ENCODE peak calls at places on chromosome 9, in four cellular contexts. P is HepG2, W is heart left ventricle, M is K562. A is an unnamed sample.

GRCh38 chr9:90287567-90288274 is 354.9 kb downstream of the DIRAS2 start:
- DNase-seq in P (no peak), M (no peak), W (no peak), A (no peak)

GRCh38 chr9:78013924-78014323 is 17.7 kb downstream of the GNAQ start:
- DNase-seq in W (no peak), M (no peak), P (no peak), A (no peak)

GRCh38 chr9:128881627-128881883 is 195 bp downstream of the KYAT1 start:
- DNase-seq in W (no peak), M (no peak), P (no peak), A (no peak)

GRCh38 chr9:72203205-72203803 is 54.1 kb downstream of the GDA start:
- DNase-seq in P (peak), W (no peak), M (peak), A (no peak)

GRCh38 chr9:123322771-123323481 is 33.1 kb upstream of the CRB2 start:
- DNase-seq in P (no peak), W (no peak), M (no peak), A (no peak)

GRCh38 chr9:8660383-8660782 is 860.8 kb upstream of the DMAC1 start:
- DNase-seq in W (peak), M (no peak), P (no peak), A (no peak)

GRCh38 chr9:3992924-3993323 is 306.9 kb downstream of the GLIS3 start:
- DNase-seq in P (no peak), W (no peak), M (no peak), A (no peak)

GRCh38 chr9:35566417-35566816 is 38.6 kb upstream of the TESK1 start:
- DNase-seq in W (no peak), M (peak), P (no peak), A (no peak)

GRCh38 chr9:73347123-73347522 is 195.5 kb downstream of the ANXA1 start:
- DNase-seq in M (no peak), P (no peak), W (no peak), A (no peak)

GRCh38 chr9:97558701-97559101 is 57.2 kb downstream of the TMOD1 start:
- DNase-seq in M (no peak), P (no peak), W (no peak), A (no peak)

GRCh38 chr9:19252885-19253219 is 22.4 kb downstream of the DENND4C start:
- DNase-seq in P (no peak), M (no peak), W (no peak), A (no peak)

GRCh38 chr9:121050128-121050988 is at the start of gene C5:
- DNase-seq in P (peak), W (no peak), M (no peak), A (no peak)

GRCh38 chr9:20854444-20854843 is 170.4 kb downstream of the FOCAD start:
- DNase-seq in P (no peak), M (no peak), W (no peak), A (no peak)

GRCh38 chr9:130432796-130433167 is 12.0 kb upstream of the ASS1 start:
- DNase-seq in P (no peak), W (no peak), M (no peak), A (no peak)

GRCh38 chr9:126989847-126990821 is 75.6 kb downstream of the RALGPS1 start:
- DNase-seq in P (no peak), M (no peak), W (peak), A (no peak)

GRCh38 chr9:2673161-2673560 is 44.1 kb upstream of the KCNV2 start:
- DNase-seq in M (no peak), P (no peak), W (no peak), A (no peak)

GRCh38 chr9:118736406-118736805 is 632.8 kb downstream of the BRINP1 start:
- DNase-seq in W (no peak), M (no peak), P (no peak), A (no peak)

GRCh38 chr9:129166962-129167557 is 11.0 kb downstream of the IER5L start:
- DNase-seq in P (peak), M (peak), W (peak), A (no peak)

GRCh38 chr9:97934321-97935115 is 3.5 kb downstream of the HEMGN start:
- DNase-seq in M (no peak), P (no peak), W (no peak), A (no peak)

GRCh38 chr9:114124138-114124537 is 25.0 kb upstream of the KIF12 start:
- DNase-seq in P (no peak), M (no peak), W (no peak), A (no peak)

GRCh38 chr9:134632329-134632728 is 9.3 kb upstream of the COL5A1 start:
- DNase-seq in P (no peak), W (peak), M (no peak), A (no peak)

GRCh38 chr9:111094433-111095421 is 56.5 kb upstream of the LPAR1 start:
- DNase-seq in P (no peak), W (peak), M (no peak), A (no peak)

GRCh38 chr9:37919166-37919955 is 15.4 kb upstream of the SLC25A51 start:
- DNase-seq in W (no peak), P (no peak), M (no peak), A (no peak)

GRCh38 chr9:115210699-115211098 is 92.7 kb upstream of the TNC start:
- DNase-seq in M (no peak), P (no peak), W (no peak), A (no peak)

GRCh38 chr9:133515240-133515610 is 9.5 kb downstream of the MYMK start:
- DNase-seq in P (no peak), M (no peak), W (no peak), A (no peak)

GRCh38 chr9:115649991-115650472 is 503.6 kb upstream of the PAPPA start:
- DNase-seq in P (peak), M (no peak), W (peak), A (no peak)

GRCh38 chr9:127066775-127067111 is 55.7 kb downstream of the ANGPTL2 start:
- DNase-seq in W (no peak), P (no peak), M (no peak), A (no peak)

GRCh38 chr9:126144617-126145456 is 181.8 kb upstream of the MVB12B start:
- DNase-seq in W (no peak), P (peak), M (no peak), A (no peak)

GRCh38 chr9:93319301-93319991 is 132.0 kb upstream of the FAM120A start:
- DNase-seq in P (no peak), M (no peak), W (no peak), A (no peak)

GRCh38 chr9:72627147-72627546 is 105.7 kb downstream of the TMC1 start:
- DNase-seq in M (no peak), P (no peak), W (no peak), A (no peak)

DNA sequence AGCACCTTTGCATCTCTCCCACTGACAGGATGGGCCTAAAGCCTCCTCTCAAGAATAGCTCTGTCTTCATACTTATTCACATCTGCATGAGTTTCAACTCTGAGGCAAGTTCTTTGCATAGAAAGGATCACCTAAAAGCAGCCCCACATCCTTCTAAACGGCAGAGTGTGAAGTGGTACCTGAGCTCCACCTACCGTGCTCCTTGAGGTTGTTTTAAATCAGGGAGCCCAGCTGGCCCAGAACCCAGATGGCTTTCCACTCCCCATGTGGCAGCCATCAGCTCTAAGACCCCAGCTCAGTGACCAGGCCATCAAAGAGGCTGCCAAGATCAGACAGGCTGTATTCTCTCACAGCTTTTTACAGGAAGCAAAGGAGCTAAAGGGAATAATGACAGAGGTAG is 299.3 kb downstream of the RASEF start:
- DNase-seq in M (no peak), P (no peak), W (no peak), A (no peak)
- TF ChIP-seq CTCF in M (no peak), P (peak), W (no peak), A (no peak)

DNA sequence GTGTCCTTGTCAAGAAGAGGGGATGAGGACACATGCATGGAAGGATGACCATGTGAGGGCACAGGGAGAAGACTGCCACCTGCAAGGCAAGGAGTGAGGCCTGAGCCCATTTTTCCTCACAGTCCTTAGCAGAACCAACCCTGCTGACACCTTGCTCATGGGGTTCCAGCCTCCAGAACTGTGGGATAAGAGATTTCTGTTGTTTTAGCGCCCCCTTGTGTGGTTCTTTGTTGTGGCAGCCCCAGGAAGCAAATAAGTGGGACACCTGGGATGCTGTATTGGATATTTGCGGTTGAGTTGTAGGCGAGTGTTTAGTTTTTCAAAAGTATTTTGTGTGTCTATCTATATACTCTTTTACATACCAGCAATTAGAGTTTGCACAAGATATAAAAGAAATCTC is 206.4 kb downstream of the NXNL2 start:
- DNase-seq in W (no peak), P (peak), M (peak), A (no peak)
- TF ChIP-seq CTCF in W (no peak), P (peak), M (peak), A (peak)

GRCh38 chr9:99576830-99577229 is 244.9 kb upstream of the NR4A3 start:
- DNase-seq in W (no peak), M (no peak), P (no peak), A (no peak)
- TF ChIP-seq CTCF in W (no peak), M (no peak), P (no peak), A (no peak)

GRCh38 chr9:136726631-136727191 is 14.3 kb downstream of the DIPK1B start:
- DNase-seq in M (peak), W (no peak), P (peak), A (no peak)
- TF ChIP-seq CTCF in M (peak), W (peak), P (peak), A (peak)

DNA sequence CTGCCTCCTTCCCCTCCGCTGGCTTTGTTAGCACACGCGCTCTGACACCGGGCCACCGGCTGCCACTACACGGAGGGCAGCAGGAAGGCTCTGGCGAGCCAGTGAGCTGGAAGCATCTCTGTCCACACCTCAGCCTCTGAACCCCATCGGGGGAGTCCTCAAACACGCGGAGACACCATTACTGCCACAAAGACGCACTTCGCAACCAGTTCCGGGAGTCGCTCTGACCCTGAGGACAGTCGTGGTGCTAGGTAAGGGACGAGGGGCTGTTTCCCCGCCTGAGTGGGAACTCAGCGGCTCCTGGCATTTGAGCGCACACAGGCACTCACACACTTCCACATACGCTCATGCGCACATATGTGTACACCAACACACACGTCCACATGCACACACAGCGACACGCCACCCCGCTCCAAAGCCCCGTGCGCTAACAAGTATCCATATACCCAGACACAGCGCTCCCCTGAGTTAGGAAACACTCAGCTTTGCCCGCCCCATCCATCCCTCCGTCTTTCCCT is 159.9 kb downstream of the C9orf152 start:
- DNase-seq in M (no peak), P (no peak), W (no peak), A (no peak)
- TF ChIP-seq CTCF in M (no peak), P (no peak), W (no peak), A (no peak)

GRCh38 chr9:16866542-16866941 is 3.9 kb downstream of the BNC2 start:
- DNase-seq in W (no peak), P (no peak), M (no peak), A (no peak)
- TF ChIP-seq CTCF in W (no peak), P (no peak), M (no peak), A (no peak)

GRCh38 chr9:107246259-107247254 is 36.5 kb upstream of the RAD23B start:
- DNase-seq in W (no peak), M (peak), P (no peak), A (no peak)
- TF ChIP-seq CTCF in W (no peak), M (peak), P (peak), A (peak)

GRCh38 chr9:109199676-109200075 is 32.6 kb upstream of the FRRS1L start:
- DNase-seq in M (no peak), P (no peak), W (no peak), A (no peak)

GRCh38 chr9:109203761-109204360 is 36.8 kb upstream of the FRRS1L start:
- DNase-seq in P (no peak), W (no peak), M (no peak), A (no peak)

GRCh38 chr9:109194157-109194556 is 27.1 kb upstream of the FRRS1L start:
- DNase-seq in P (no peak), M (no peak), W (no peak), A (no peak)

DNA sequence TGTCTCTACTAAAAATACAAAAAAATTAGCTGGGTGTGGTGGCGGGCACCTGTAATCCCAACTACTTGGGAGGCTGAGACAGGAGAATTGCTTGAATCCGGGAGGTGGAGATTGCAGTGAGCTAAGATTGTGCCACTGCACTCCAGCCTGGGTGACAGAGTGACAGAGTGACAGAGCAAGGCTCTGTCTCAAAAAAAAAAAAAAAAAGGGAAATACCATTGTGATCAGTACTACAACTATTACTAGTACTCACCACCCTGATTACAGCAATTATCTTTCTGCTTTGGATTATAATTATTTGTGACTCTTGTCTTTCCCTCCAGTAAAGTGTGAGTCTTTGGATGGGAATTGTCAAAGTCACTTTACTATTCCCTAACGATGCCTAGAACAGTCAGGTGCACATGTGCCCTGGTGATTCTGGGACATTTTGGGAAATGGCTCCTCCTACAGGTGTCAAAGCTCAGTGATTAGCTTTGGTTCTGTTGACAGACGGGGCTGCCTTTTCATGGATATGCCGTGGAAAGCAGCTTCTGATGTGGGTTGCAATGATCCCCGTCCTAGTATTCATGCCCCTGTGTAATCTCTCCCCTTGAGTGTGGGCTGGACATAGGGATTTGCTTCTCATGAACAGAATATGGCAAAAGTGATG is 31.8 kb upstream of the FRRS1L start:
- DNase-seq in P (no peak), M (peak), W (no peak), A (no peak)
- TF ChIP-seq CTCF in P (peak), M (peak), W (no peak), A (peak)

A was measured in D721Med.